ENCODE peak calls at places on chromosomes 16 and 17, in ten cellular contexts. B, Z, C, H, D, W, O, Y, Q and J are unnamed samples.

GRCh38 chr16:89921699-89922476 is 1.3 kb upstream of the TUBB3 start:
- DNase-seq in B (peak), Z (no peak), C (peak), H (no peak), D (peak), W (peak), O (no peak), Y (peak), Q (peak), J (peak)

GRCh38 chr16:60073376-60073775 is 1339.3 kb upstream of the GOT2 start:
- DNase-seq in B (no peak), Z (no peak), C (no peak), H (no peak), D (no peak), W (no peak), O (no peak), Y (no peak), Q (no peak), J (peak)

GRCh38 chr17:21397341-21398050 is 21.3 kb downstream of the KCNJ12 start:
- DNase-seq in B (no peak), Z (no peak), C (no peak), H (no peak), D (peak), W (no peak), O (no peak), Y (no peak), Q (peak), J (no peak)

GRCh38 chr16:69599731-69600130 is 34.0 kb downstream of the NFAT5 start:
- DNase-seq in B (no peak), Z (no peak), C (no peak), H (no peak), D (no peak), W (no peak), O (no peak), Y (no peak), Q (no peak), J (no peak)

GRCh38 chr16:89584768-89585549 is 9.4 kb downstream of the CPNE7 start:
- DNase-seq in B (no peak), Z (no peak), C (no peak), H (no peak), D (no peak), W (no peak), O (no peak), Y (no peak), Q (no peak), J (no peak)

GRCh38 chr16:31382485-31383161 is 10.5 kb upstream of the ITGAD start:
- DNase-seq in B (peak), Z (peak), C (peak), H (no peak), D (peak), W (peak), O (peak), Y (peak), Q (peak), J (peak)

GRCh38 chr16:11015607-11016006 is 71.2 kb downstream of the CLEC16A start:
- DNase-seq in B (no peak), Z (no peak), C (no peak), H (no peak), D (no peak), W (no peak), O (no peak), Y (no peak), Q (no peak), J (no peak)

GRCh38 chr16:6684076-6684673 is 648.5 kb upstream of the RBFOX1 start:
- DNase-seq in B (no peak), Z (no peak), C (no peak), H (no peak), D (no peak), W (peak), O (peak), Y (peak), Q (no peak), J (peak)

GRCh38 chr17:3964203-3965122 is at the start of gene ATP2A3:
- DNase-seq in B (peak), Z (peak), C (no peak), H (peak), D (peak), W (peak), O (peak), Y (peak), Q (no peak), J (no peak)

GRCh38 chr17:53150101-53150698 is 672.5 kb upstream of the KIF2B start:
- DNase-seq in B (no peak), Z (no peak), C (peak), H (no peak), D (no peak), W (no peak), O (no peak), Y (no peak), Q (no peak), J (no peak)

GRCh38 chr16:57252148-57252721 is 7.2 kb downstream of the ARL2BP start:
- DNase-seq in B (no peak), Z (no peak), C (no peak), H (no peak), D (no peak), W (no peak), O (no peak), Y (no peak), Q (no peak), J (no peak)

GRCh38 chr17:8375738-8376259 is 705 bp downstream of the KRABD2 start:
- DNase-seq in B (no peak), Z (no peak), C (peak), H (no peak), D (no peak), W (no peak), O (no peak), Y (no peak), Q (peak), J (no peak)

GRCh38 chr16:76748698-76749097 is 442.3 kb upstream of the MON1B start:
- DNase-seq in B (no peak), Z (no peak), C (no peak), H (no peak), D (no peak), W (no peak), O (no peak), Y (no peak), Q (no peak), J (no peak)

GRCh38 chr16:83494459-83494858 is 313.3 kb upstream of the HSBP1 start:
- DNase-seq in B (no peak), Z (no peak), C (no peak), H (no peak), D (no peak), W (no peak), O (no peak), Y (no peak), Q (peak), J (no peak)

GRCh38 chr17:40461036-40461721 is 17.9 kb downstream of the IGFBP4 start:
- DNase-seq in B (no peak), Z (no peak), C (no peak), H (no peak), D (no peak), W (no peak), O (no peak), Y (no peak), Q (no peak), J (no peak)

GRCh38 chr17:1108810-1109605 is 70.8 kb downstream of the ABR start:
- DNase-seq in B (peak), Z (peak), C (no peak), H (peak), D (peak), W (peak), O (peak), Y (peak), Q (peak), J (peak)

GRCh38 chr17:59356543-59357218 is 25.2 kb downstream of the YPEL2 start:
- DNase-seq in B (no peak), Z (no peak), C (no peak), H (no peak), D (no peak), W (no peak), O (no peak), Y (no peak), Q (peak), J (no peak)

GRCh38 chr16:676565-677297 is 1.3 kb downstream of the RHBDL1 start:
- DNase-seq in B (no peak), Z (no peak), C (no peak), H (no peak), D (no peak), W (no peak), O (no peak), Y (no peak), Q (no peak), J (no peak)

GRCh38 chr17:19727466-19728113 is 11.2 kb upstream of the SLC47A2 start:
- DNase-seq in B (peak), Z (no peak), C (peak), H (no peak), D (peak), W (no peak), O (no peak), Y (no peak), Q (peak), J (no peak)

GRCh38 chr16:9943121-9943520 is 239.1 kb downstream of the GRIN2A start:
- DNase-seq in B (no peak), Z (no peak), C (no peak), H (no peak), D (no peak), W (no peak), O (no peak), Y (no peak), Q (no peak), J (no peak)

GRCh38 chr16:78524066-78524595 is 424.7 kb downstream of the WWOX start:
- DNase-seq in B (no peak), Z (no peak), C (no peak), H (no peak), D (no peak), W (no peak), O (no peak), Y (no peak), Q (no peak), J (no peak)

GRCh38 chr17:231966-232807 is 50.7 kb upstream of the DOC2B start:
- DNase-seq in B (peak), Z (no peak), C (no peak), H (no peak), D (no peak), W (no peak), O (no peak), Y (no peak), Q (no peak), J (no peak)

GRCh38 chr16:87541004-87541881 is 48.4 kb upstream of the ZCCHC14 start:
- DNase-seq in B (peak), Z (no peak), C (no peak), H (no peak), D (peak), W (no peak), O (no peak), Y (no peak), Q (peak), J (peak)

GRCh38 chr16:51149721-51150158 is 1.3 kb downstream of the SALL1 start:
- DNase-seq in B (no peak), Z (no peak), C (no peak), H (no peak), D (peak), W (no peak), O (no peak), Y (peak), Q (no peak), J (no peak)

GRCh38 chr17:63647065-63647725 is 25.0 kb downstream of the MAP3K3 start:
- DNase-seq in B (no peak), Z (no peak), C (no peak), H (no peak), D (peak), W (no peak), O (no peak), Y (no peak), Q (peak), J (peak)

GRCh38 chr17:81036128-81036891 is 1.4 kb downstream of the BAIAP2 start:
- DNase-seq in B (no peak), Z (no peak), C (no peak), H (no peak), D (no peak), W (no peak), O (no peak), Y (no peak), Q (no peak), J (no peak)

GRCh38 chr17:21368545-21369246 is 7.5 kb upstream of the KCNJ12 start:
- DNase-seq in B (no peak), Z (no peak), C (no peak), H (no peak), D (peak), W (no peak), O (no peak), Y (no peak), Q (no peak), J (no peak)

GRCh38 chr16:15903960-15904359 is 15.6 kb upstream of the CEP20 start:
- DNase-seq in B (no peak), Z (no peak), C (no peak), H (no peak), D (no peak), W (no peak), O (no peak), Y (no peak), Q (no peak), J (no peak)

GRCh38 chr16:70437017-70437581 is 1.8 kb downstream of the ST3GAL2 start:
- DNase-seq in B (no peak), Z (no peak), C (no peak), H (no peak), D (peak), W (peak), O (no peak), Y (no peak), Q (peak), J (peak)